ENCODE peak calls at places on chromosomes 13 and 19, in nine cellular contexts. J, L, U, D, Z, W, Y, O and T are unnamed samples.

GRCh38 chr19:18741124-18741493 is 50.0 kb downstream of the COMP start:
- DNase-seq in J (no peak), L (no peak), U (no peak), D (no peak), Z (no peak), W (no peak), Y (peak), O (no peak), T (no peak)

GRCh38 chr19:55352746-55353145 is 1.8 kb downstream of the COX6B2 start:
- DNase-seq in J (no peak), L (no peak), U (no peak), D (no peak), Z (no peak), W (no peak), Y (no peak), O (no peak), T (no peak)

GRCh38 chr13:45356966-45357689 is 16.1 kb upstream of the TPT1 start:
- DNase-seq in J (no peak), L (no peak), U (no peak), D (no peak), Z (no peak), W (no peak), Y (no peak), O (no peak), T (no peak)

GRCh38 chr13:41652735-41653361 is 195.5 kb downstream of the RGCC start:
- DNase-seq in J (peak), L (peak), U (peak), D (peak), Z (no peak), W (no peak), Y (peak), O (peak), T (no peak)

GRCh38 chr13:75889427-75889826 is 253.3 kb downstream of the LMO7 start:
- DNase-seq in J (no peak), L (peak), U (no peak), D (no peak), Z (no peak), W (no peak), Y (no peak), O (no peak), T (no peak)

GRCh38 chr19:13692096-13692495 is 72.2 kb upstream of the MRI1 start:
- DNase-seq in J (no peak), L (no peak), U (no peak), D (no peak), Z (no peak), W (no peak), Y (no peak), O (peak), T (peak)

GRCh38 chr13:48631441-48631840 is 22.3 kb upstream of the CYSLTR2 start:
- DNase-seq in J (no peak), L (no peak), U (no peak), D (no peak), Z (no peak), W (no peak), Y (no peak), O (no peak), T (no peak)

GRCh38 chr19:17329061-17329767 is 5.4 kb downstream of the ANO8 start:
- DNase-seq in J (no peak), L (no peak), U (no peak), D (no peak), Z (no peak), W (no peak), Y (no peak), O (no peak), T (no peak)

GRCh38 chr19:46962030-46962570 is 57.5 kb upstream of the NPAS1 start:
- DNase-seq in J (no peak), L (peak), U (no peak), D (no peak), Z (no peak), W (no peak), Y (no peak), O (no peak), T (no peak)

GRCh38 chr13:101408154-101408553 is 8.2 kb downstream of the NALCN start:
- DNase-seq in J (no peak), L (no peak), U (no peak), D (no peak), Z (no peak), W (no peak), Y (no peak), O (no peak), T (no peak)

GRCh38 chr19:21947775-21948174 is 63.0 kb downstream of the ZNF208 start:
- DNase-seq in J (no peak), L (peak), U (no peak), D (no peak), Z (no peak), W (no peak), Y (no peak), O (no peak), T (no peak)

GRCh38 chr19:366951-367350 is 22.4 kb upstream of the MIER2 start:
- DNase-seq in J (no peak), L (no peak), U (no peak), D (no peak), Z (no peak), W (no peak), Y (no peak), O (no peak), T (no peak)

GRCh38 chr13:51645154-51645650 is 60.9 kb downstream of the WDFY2 start:
- DNase-seq in J (no peak), L (peak), U (peak), D (no peak), Z (no peak), W (no peak), Y (no peak), O (no peak), T (no peak)

GRCh38 chr13:109628251-109628699 is 158.1 kb downstream of the IRS2 start:
- DNase-seq in J (no peak), L (no peak), U (no peak), D (no peak), Z (no peak), W (no peak), Y (no peak), O (no peak), T (no peak)

GRCh38 chr13:30125422-30126073 is 181.8 kb downstream of the KATNAL1 start:
- DNase-seq in J (no peak), L (no peak), U (no peak), D (peak), Z (no peak), W (no peak), Y (no peak), O (peak), T (no peak)

GRCh38 chr13:19268331-19268730 is 86.7 kb upstream of the TUBA3C start:
- DNase-seq in J (no peak), L (no peak), U (no peak), D (no peak), Z (no peak), W (no peak), Y (no peak), O (no peak), T (no peak)

GRCh38 chr19:1481893-1482360 is 2.9 kb upstream of the C19orf25 start:
- DNase-seq in J (no peak), L (no peak), U (no peak), D (no peak), Z (peak), W (no peak), Y (no peak), O (no peak), T (no peak)

GRCh38 chr19:4910594-4911273 is 1.4 kb downstream of the UHRF1 start:
- DNase-seq in J (peak), L (peak), U (peak), D (no peak), Z (peak), W (no peak), Y (no peak), O (no peak), T (no peak)

GRCh38 chr13:109331898-109332297 is 454.5 kb downstream of the IRS2 start:
- DNase-seq in J (no peak), L (peak), U (peak), D (no peak), Z (no peak), W (no peak), Y (no peak), O (no peak), T (no peak)

GRCh38 chr13:80038371-80038770 is 302.6 kb downstream of the SPRY2 start:
- DNase-seq in J (no peak), L (no peak), U (no peak), D (no peak), Z (no peak), W (no peak), Y (no peak), O (no peak), T (no peak)

DNA sequence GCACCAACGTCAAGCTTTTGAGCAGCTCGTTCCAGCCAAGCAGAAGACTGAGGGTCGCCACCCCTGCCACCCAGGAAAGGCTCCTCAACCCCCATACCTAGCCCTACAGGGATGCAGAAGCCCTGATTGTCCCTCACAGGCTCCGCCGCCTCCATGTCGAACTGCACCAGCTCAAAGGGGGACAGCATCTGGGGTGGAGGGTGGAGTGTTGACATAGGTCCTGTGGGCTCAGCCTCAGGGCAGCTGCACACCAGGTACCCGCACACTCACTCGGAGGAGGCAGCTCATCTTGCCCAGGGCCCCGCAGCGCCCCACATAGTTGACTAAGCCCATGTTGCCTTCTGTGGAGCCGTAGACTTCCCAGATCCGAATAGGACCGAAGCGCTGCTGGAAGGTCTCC is 11.6 kb downstream of the SLC27A5 start:
- DNase-seq in J (no peak), L (no peak), U (no peak), D (no peak), Z (no peak), W (no peak), Y (no peak), O (no peak), T (no peak)
- H3K4me3 ChIP-seq in J (no peak), L (no peak), U (no peak), D (no peak), Z (no peak), W (peak), Y (no peak), O (peak), T (no peak)

GRCh38 chr19:49681830-49682229 is 4.8 kb downstream of the PRMT1 start:
- DNase-seq in J (no peak), L (no peak), U (no peak), D (no peak), Z (no peak), W (no peak), Y (no peak), O (peak), T (no peak)
- H3K27ac ChIP-seq in J (no peak), L (no peak), U (no peak), D (no peak), Z (no peak), W (no peak), Y (no peak), O (no peak), T (no peak)

GRCh38 chr13:26476744-26477129 is 80.7 kb upstream of the WASF3 start:
- DNase-seq in J (no peak), L (no peak), U (no peak), D (no peak), Z (no peak), W (no peak), Y (no peak), O (no peak), T (no peak)

GRCh38 chr13:26476111-26476743 is 81.3 kb upstream of the WASF3 start:
- DNase-seq in J (no peak), L (peak), U (no peak), D (no peak), Z (peak), W (peak), Y (no peak), O (peak), T (no peak)

GRCh38 chr13:26473571-26474230 is 83.8 kb upstream of the WASF3 start:
- DNase-seq in J (no peak), L (no peak), U (no peak), D (no peak), Z (no peak), W (no peak), Y (no peak), O (no peak), T (no peak)

GRCh38 chr13:26474286-26474685 is 83.2 kb upstream of the WASF3 start:
- DNase-seq in J (no peak), L (no peak), U (no peak), D (no peak), Z (no peak), W (no peak), Y (no peak), O (no peak), T (no peak)

GRCh38 chr13:26475176-26476110 is 82.0 kb upstream of the WASF3 start:
- DNase-seq in J (no peak), L (no peak), U (no peak), D (no peak), Z (no peak), W (no peak), Y (no peak), O (no peak), T (no peak)
- H3K4me3 ChIP-seq in J (no peak), L (peak), U (no peak), D (no peak), Z (no peak), W (peak), Y (no peak), O (no peak), T (no peak)

DNA sequence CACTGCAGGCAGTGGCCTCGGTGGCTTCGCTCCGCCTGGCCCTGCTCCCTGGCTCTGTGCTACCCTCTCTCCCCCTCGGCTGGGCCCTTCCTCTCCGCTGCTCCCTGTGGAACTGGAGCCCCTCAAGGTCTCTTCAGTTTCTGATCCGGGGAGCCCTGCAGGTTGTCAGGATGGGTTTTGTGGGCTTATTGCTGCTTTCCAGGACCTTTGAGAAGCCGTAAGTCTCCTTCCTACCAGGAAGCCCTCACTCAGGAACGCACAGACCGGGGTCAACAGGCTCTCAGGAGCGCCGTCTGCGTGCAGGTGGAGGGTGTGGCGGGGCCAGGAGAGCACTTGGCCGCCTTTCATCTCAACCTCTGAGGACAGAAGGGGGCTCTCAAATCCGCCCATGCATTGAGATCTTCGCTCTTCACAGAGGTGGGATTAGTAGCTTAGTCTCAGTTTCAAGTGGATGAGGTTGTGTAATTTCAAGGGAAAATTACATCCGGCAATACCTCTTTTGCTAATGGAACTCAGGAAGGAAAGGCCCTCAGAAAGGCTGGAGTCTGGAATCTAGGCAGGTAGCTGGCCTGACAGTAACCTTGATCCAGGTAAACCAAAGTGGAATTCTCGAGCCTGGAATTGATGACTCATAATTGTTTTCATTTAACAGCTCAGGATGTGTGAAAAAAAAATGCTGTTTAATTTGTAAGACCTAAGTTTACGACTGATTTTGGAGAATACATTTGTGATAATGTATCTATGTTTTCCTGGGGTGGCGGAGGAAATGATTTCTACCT is 102.0 kb downstream of the ATP11A start:
- DNase-seq in J (no peak), L (peak), U (peak), D (peak), Z (no peak), W (no peak), Y (no peak), O (no peak), T (no peak)
- H3K27ac ChIP-seq in J (no peak), L (no peak), U (peak), D (no peak), Z (no peak), W (peak), Y (no peak), O (no peak), T (no peak)

GRCh38 chr19:48634036-48634342 is 3.2 kb downstream of the DBP start:
- DNase-seq in J (no peak), L (no peak), U (no peak), D (no peak), Z (no peak), W (no peak), Y (no peak), O (no peak), T (no peak)

GRCh38 chr19:48635263-48635965 is 1.8 kb downstream of the DBP start:
- DNase-seq in J (peak), L (no peak), U (peak), D (peak), Z (peak), W (peak), Y (peak), O (peak), T (no peak)

GRCh38 chr19:48635966-48636858 is 967 bp downstream of the DBP start:
- DNase-seq in J (no peak), L (no peak), U (peak), D (peak), Z (peak), W (no peak), Y (peak), O (peak), T (no peak)

GRCh38 chr19:48633148-48634035 is 3.8 kb downstream of the DBP start:
- DNase-seq in J (no peak), L (no peak), U (no peak), D (peak), Z (no peak), W (no peak), Y (no peak), O (peak), T (no peak)

DNA sequence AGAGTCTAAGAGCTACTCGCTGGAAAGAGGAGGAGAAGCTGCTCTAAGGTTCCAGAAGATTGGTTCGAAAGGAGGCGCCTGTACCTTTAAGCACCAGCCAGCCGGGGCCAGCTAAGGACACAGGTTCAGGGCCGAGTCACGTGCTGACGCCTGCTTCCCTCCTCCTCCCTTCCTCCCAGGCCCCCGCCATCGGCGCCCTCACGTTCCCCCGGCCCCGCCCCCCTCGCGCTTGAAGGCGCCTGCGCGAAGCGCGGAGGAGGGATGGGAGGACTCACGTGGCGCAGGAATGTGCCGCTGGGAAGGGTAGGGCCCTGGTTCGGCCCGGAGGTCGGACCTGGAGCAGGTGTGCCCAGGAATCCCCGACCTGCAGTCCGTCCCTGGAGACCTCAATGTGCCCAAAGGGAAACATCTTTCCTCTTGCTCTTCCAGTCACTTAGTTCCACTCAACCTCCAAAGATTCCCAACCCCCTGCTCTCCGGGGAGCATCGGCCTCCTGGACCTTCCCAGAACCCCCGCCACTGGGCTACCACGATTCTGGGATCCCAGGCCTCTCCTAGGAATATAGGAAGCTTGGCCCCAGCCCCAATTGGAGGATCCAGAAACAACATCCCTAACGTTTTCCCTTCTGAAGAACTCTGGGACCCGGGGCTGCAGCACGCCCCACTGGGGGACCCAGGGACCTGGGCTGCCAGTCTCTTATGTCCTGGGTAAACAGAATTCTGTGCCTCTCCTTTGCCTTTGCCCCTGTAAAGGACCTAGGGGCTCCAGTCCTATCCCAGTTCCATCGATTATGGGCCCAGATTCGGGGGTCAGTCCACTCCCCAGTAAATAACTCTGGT is 2.5 kb downstream of the DBP start:
- DNase-seq in J (peak), L (peak), U (peak), D (peak), Z (peak), W (peak), Y (peak), O (peak), T (peak)
- H3K4me3 ChIP-seq in J (peak), L (no peak), U (peak), D (peak), Z (peak), W (peak), Y (no peak), O (peak), T (peak)

GRCh38 chr13:24505756-24506155 is 6.8 kb downstream of the PARP4 start:
- DNase-seq in J (no peak), L (no peak), U (no peak), D (no peak), Z (no peak), W (no peak), Y (no peak), O (no peak), T (no peak)
- H3K27ac ChIP-seq in J (no peak), L (no peak), U (no peak), D (no peak), Z (no peak), W (no peak), Y (no peak), O (no peak), T (no peak)

GRCh38 chr19:38319421-38320258 is at the start of gene KCNK6:
- DNase-seq in J (peak), L (peak), U (peak), D (peak), Z (peak), W (peak), Y (peak), O (no peak), T (no peak)

GRCh38 chr19:38316477-38317067 is 825 bp upstream of the YIF1B start:
- DNase-seq in J (no peak), L (no peak), U (no peak), D (no peak), Z (no peak), W (no peak), Y (no peak), O (no peak), T (no peak)

GRCh38 chr19:38318595-38319142 is 976 bp upstream of the KCNK6 start:
- DNase-seq in J (no peak), L (no peak), U (no peak), D (peak), Z (no peak), W (peak), Y (peak), O (no peak), T (no peak)

GRCh38 chr19:38315657-38316476 is at the start of gene YIF1B:
- DNase-seq in J (peak), L (peak), U (peak), D (peak), Z (peak), W (peak), Y (peak), O (peak), T (peak)

GRCh38 chr19:38317104-38317612 is 1.4 kb upstream of the YIF1B start:
- DNase-seq in J (peak), L (no peak), U (no peak), D (no peak), Z (no peak), W (no peak), Y (no peak), O (peak), T (no peak)
- H3K4me3 ChIP-seq in J (peak), L (no peak), U (no peak), D (no peak), Z (no peak), W (peak), Y (no peak), O (peak), T (no peak)